ENCODE peak calls at places on chromosomes 4 and X, in seven cellular contexts. A is H9, J is upper lobe of right lung, X is fibroblast of villous mesenchyme, S is RWPE1, H is AG10803, M is heart left ventricle. V is an unnamed sample.

GRCh38 chr4:170052919-170053318 is 26.7 kb upstream of the MFAP3L start:
- DNase-seq in H (no peak), J (no peak), A (no peak), X (no peak), S (no peak), M (no peak), V (no peak)

GRCh38 chrX:134186362-134187121 is 50.4 kb upstream of the CCDC160 start:
- DNase-seq in M (no peak), A (no peak), S (no peak), X (no peak), H (no peak), J (no peak), V (no peak)

GRCh38 chr4:94827481-94828110 is 69.8 kb downstream of the BMPR1B start:
- DNase-seq in M (no peak), J (no peak), S (peak), A (no peak), X (peak), H (peak), V (peak)

GRCh38 chr4:89175611-89176010 is 64.3 kb downstream of the TIGD2 start:
- DNase-seq in H (no peak), M (no peak), A (no peak), J (no peak), S (no peak), X (no peak), V (no peak)

GRCh38 chrX:22141061-22141460 is 108.9 kb downstream of the PHEX start:
- DNase-seq in H (no peak), X (no peak), M (no peak), J (no peak), S (no peak), A (no peak), V (peak)

GRCh38 chr4:153488006-153488718 is 22.0 kb downstream of the TMEM131L start:
- DNase-seq in S (no peak), M (peak), H (no peak), J (peak), X (no peak), A (no peak), V (no peak)

GRCh38 chrX:57918750-57919436 is 8.6 kb upstream of the ZXDA start:
- DNase-seq in X (peak), S (no peak), J (no peak), A (no peak), M (no peak), H (peak), V (peak)

GRCh38 chr4:186693159-186693815 is 30.4 kb downstream of the FAT1 start:
- DNase-seq in X (peak), J (peak), H (peak), A (no peak), S (peak), M (peak), V (peak)

GRCh38 chrX:79564362-79564761 is 197.2 kb upstream of the ITM2A start:
- DNase-seq in J (no peak), M (no peak), S (no peak), A (no peak), X (no peak), H (no peak), V (no peak)

GRCh38 chrX:132685276-132685675 is 196.4 kb upstream of the MBNL3 start:
- DNase-seq in S (no peak), J (no peak), M (no peak), X (no peak), H (no peak), A (no peak), V (no peak)

GRCh38 chrX:41148553-41148952 is 63.3 kb downstream of the USP9X start:
- DNase-seq in S (peak), H (peak), A (no peak), J (no peak), X (peak), M (no peak), V (peak)

GRCh38 chrX:41150043-41150442 is 64.8 kb downstream of the USP9X start:
- DNase-seq in H (no peak), M (no peak), J (no peak), X (no peak), S (no peak), A (no peak), V (no peak)

GRCh38 chrX:41144873-41145272 is 59.6 kb downstream of the USP9X start:
- DNase-seq in J (no peak), A (no peak), H (no peak), M (no peak), X (no peak), S (no peak), V (peak)

GRCh38 chrX:41142130-41142529 is 56.9 kb downstream of the USP9X start:
- DNase-seq in H (peak), A (no peak), S (no peak), M (no peak), J (no peak), X (peak), V (peak)

DNA sequence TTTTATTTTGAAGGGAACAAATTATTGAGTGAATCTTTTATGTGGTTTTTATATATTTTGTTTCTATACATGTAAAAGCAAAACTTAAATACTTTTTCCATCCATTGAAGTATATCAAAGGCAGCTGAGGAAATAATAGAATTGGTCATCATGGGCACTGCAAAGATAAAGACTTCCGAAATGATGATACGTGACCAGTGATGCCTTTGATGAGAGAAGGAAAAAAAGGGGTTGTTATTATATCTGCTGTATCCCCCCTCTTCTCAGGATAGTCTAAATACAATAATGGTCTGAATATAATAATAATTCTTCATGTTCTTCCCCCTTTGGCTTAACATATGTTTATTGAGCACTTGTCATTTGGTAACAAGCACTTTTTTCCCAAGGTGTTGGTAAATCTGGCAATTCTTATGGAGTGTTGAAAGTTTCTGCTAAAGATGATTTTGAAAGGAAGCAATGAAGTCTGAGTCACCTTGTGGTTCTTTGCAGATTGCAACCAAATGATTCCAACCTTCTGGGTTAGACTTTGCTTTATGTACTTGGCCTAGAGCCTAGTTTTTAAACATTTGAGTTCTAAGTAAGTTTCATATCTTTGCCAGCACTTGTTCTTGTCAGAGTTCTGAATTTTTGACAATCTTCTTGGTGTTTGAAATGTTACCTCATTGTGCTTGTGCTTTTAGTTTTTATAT is 60.8 kb downstream of the USP9X start:
- DNase-seq in J (no peak), M (no peak), S (peak), A (no peak), H (peak), X (peak), V (peak)
- TF ChIP-seq CTCF in J (no peak), M (no peak), S (no peak), A (no peak), H (no peak), X (peak), V (no peak)

DNA sequence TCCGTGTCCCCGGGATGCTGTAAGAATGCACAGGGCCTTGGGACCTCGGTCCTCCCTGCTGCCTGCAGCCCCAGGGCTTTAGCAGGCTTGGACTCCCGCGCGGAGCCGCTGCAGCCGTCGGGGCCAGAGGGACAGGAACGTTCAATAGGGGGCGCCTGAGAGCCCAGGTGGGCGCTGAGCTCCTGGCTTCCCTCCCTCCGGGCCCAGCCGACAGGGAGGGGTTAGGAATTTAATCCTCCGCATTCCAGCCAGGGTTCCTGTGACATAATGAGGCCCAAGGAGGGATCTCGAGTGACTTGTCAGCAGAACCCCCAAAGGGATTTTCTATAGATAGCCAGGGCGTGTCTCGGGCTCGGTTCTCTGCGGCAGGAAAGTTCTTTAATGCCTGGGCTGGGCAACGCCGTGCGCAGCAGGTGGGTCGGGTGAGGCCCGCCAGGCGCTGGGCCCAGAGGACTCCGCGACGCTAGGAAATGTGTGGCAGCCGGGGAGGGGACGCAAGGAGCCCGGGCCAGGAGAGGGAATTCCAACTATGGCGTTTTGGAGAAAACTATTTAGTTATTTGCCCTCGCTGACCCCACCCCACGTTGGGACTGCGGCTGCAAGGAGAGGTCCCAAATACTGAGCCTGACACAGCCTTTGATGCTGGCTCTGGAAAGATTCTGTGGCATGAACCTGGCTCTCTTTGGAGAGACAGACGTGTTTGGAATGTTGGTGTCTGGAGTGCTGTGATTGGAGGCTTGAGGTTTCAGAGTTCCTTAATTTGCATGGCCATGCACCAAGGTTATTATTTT is 285.2 kb upstream of the GATB start:
- DNase-seq in X (peak), H (peak), J (peak), A (peak), S (no peak), M (no peak), V (no peak)
- TF ChIP-seq CTCF in X (peak), H (peak), J (peak), A (peak), S (peak), M (peak), V (peak)

DNA sequence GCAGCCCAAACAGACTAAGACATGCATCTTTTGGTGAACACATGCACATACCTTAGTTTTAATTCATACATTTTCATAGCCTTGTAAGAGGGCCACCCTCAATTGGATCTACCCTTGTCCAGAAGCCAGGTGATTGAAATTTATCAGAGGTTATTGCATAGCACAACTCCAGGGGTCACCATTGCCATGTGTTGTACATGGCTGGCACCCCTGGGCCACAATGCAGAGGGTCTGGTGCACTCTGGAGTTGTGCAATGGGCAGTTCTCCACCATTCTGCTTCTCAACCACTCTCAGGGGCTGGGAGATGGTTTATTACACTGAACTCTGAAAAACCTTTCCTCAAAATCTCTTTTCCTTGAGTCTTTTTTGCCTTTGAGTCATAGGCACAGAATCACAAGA is 184.4 kb upstream of the CXorf66 start:
- DNase-seq in S (no peak), X (no peak), A (no peak), M (no peak), J (no peak), H (no peak), V (no peak)
- TF ChIP-seq CTCF in S (no peak), X (no peak), A (peak), M (no peak), J (no peak), H (no peak), V (no peak)

GRCh38 chrX:39652336-39652735 is 445.4 kb downstream of the BCOR start:
- DNase-seq in A (peak), M (no peak), X (peak), J (no peak), H (no peak), S (no peak), V (peak)
- TF ChIP-seq CTCF in A (peak), M (peak), X (peak), J (peak), H (peak), S (peak), V (peak)

GRCh38 chr4:112266823-112267222 is 18.9 kb downstream of the TIFA start:
- DNase-seq in M (no peak), S (no peak), X (peak), H (peak), J (no peak), A (no peak), V (peak)
- TF ChIP-seq CTCF in M (peak), S (peak), X (peak), H (peak), J (peak), A (peak), V (peak)

DNA sequence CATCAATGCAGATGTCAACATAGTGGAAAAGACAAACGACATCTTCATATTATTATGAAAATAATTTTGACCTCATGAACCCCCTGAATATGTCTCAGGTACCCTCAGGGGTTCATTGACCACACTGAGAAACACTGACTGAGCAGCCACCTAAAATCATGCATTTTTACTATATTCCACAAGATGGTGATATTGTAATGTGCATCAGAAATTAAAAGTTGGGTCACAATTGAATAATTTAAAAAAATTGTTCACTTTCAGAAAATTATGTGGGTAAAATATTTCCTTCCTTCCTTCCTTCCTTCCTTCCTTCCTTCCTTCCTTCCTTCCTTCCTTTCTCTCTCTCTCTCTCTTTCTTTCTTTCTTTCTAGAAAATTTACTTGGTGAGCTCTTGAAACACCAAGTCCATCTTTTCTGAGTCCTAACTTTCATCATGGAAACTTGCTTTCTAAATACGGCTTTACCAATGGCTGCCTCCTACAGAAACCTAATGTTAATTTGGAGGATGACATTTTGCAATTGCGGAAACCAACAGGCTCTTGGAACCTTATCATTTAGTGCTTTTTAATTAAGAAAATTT is 103.6 kb downstream of the RTL3 start:
- DNase-seq in H (no peak), X (no peak), M (no peak), A (no peak), S (no peak), J (no peak), V (peak)
- TF ChIP-seq CTCF in H (peak), X (peak), M (peak), A (peak), S (peak), J (peak), V (peak)

DNA sequence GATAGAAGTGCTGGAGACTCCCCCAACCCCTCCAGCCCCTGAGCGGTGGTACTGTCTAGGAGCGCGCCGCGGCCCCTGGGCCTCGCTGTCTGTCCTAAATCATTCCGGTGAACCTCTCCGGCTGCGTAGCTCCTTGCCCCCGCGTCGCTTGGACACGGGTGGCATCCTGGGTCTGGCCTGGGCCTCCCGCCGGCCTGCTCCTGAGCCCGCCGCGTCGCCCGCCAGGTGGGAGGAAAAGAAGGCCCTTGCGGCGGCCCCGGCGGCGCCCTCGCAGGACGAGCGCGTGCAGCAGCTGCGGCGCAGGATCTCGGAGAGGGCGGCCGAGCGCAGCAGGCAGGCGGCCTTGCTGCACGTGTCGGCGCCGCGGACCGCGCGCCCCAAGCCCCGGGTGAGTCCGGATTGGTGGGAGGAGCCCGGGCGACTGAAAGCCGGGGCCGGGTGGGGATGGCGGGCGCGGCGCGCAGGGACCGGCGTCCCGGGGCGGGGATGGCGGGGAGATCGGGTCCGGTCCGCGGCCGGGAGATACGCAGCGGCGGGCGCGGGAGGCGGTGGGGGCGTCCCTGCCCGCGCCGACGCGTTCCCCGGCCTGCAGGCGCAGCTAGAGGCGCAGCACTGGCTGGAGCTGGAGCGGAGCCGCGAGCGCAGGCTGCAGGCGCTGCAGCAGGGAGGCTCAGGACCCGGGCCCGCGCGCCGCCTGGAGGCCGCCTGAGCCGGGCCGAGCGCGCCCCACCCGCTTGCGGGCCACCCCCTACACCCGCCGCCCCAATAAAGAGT is 6.5 kb upstream of the RNF4 start:
- DNase-seq in S (peak), J (peak), M (peak), A (peak), X (peak), H (peak), V (peak)
- TF ChIP-seq CTCF in S (peak), J (peak), M (peak), A (peak), X (peak), H (no peak), V (peak)

DNA sequence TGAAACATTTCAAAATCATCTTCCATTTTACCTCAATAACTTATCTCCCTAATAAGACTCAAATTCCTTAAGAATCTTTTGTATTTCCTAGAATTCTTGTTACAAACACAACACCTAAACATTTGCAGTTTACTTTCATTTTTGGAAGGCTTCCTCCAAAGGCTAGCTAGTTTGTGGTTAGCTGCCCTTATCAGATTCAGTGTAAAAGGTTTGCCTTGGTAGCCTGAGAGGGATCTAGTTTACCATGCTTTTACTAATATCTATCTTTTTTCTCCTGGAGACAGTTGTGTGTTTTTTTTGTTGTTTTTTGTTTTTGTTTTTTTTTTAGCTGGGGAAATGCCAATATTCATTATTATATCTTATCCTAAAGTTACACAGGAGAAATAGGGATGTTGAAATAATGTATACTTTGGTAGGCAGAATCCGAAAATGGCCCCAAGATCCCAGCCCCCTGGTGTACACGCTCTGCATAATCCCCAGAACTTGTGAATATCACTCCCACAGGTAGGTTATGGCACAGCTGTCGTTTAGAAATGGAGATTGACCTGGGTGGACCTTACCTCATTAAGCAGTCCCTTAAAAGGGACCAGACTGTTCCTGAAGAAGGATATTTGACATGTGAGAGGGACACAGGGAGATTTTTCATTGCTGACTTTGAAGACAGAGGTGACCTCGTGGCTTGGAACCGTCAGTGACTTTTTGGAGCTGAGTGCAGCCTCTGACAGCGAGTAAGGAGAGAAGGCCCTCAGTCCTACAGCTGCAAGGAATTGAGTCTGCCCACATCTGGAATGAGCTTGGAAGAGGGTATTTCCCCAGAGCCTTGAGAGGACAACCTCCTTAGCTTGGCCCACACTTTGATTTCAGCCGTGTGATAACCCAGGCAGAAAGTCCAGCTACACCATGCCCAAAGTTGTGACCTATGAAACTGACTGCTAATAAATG is 33.4 kb downstream of the SEPTIN11 start:
- DNase-seq in S (no peak), X (peak), J (no peak), M (no peak), A (no peak), H (peak), V (no peak)
- TF ChIP-seq CTCF in S (no peak), X (peak), J (no peak), M (no peak), A (peak), H (peak), V (no peak)

V was measured in MCF 10A.